ENCODE peak calls at places on chromosomes 2 and 18, in five cellular contexts. N is GM12878, X is K562, R is SK-N-SH, P is HepG2. L is an unnamed sample.

GRCh38 chr18:48935433-48935774 is 15.4 kb downstream of the SMAD7 start:
- DNase-seq in N (no peak), X (no peak), R (no peak), P (no peak), L (no peak)

GRCh38 chr2:10721344-10722251 is at the start of gene ATP6V1C2:
- DNase-seq in N (no peak), X (peak), R (peak), P (no peak), L (peak)

GRCh38 chr2:219386532-219387280 is 1.0 kb downstream of the DNPEP start:
- DNase-seq in N (no peak), X (no peak), R (no peak), P (no peak), L (no peak)

GRCh38 chr2:161245671-161246070 is 62.6 kb upstream of the PSMD14 start:
- DNase-seq in N (no peak), X (no peak), R (no peak), P (no peak), L (no peak)

GRCh38 chr2:204228169-204228940 is 291.8 kb downstream of the ICOS start:
- DNase-seq in N (no peak), X (no peak), R (peak), P (no peak), L (peak)

GRCh38 chr2:138829326-138829725 is 49.1 kb upstream of the NXPH2 start:
- DNase-seq in N (no peak), X (peak), R (peak), P (peak), L (peak)

GRCh38 chr2:172299741-172300140 is 127.6 kb upstream of the ITGA6 start:
- DNase-seq in N (no peak), X (no peak), R (no peak), P (no peak), L (no peak)

GRCh38 chr2:238649936-238650518 is 197.9 kb upstream of the TWIST2 start:
- DNase-seq in N (no peak), X (no peak), R (no peak), P (no peak), L (no peak)

GRCh38 chr2:226137201-226137811 is 662.3 kb downstream of the IRS1 start:
- DNase-seq in N (no peak), X (no peak), R (no peak), P (peak), L (no peak)

GRCh38 chr18:7873316-7873715 is 306.2 kb downstream of the PTPRM start:
- DNase-seq in N (no peak), X (no peak), R (no peak), P (no peak), L (no peak)

GRCh38 chr18:7870855-7871254 is 303.7 kb downstream of the PTPRM start:
- DNase-seq in N (no peak), X (no peak), R (no peak), P (no peak), L (no peak)

GRCh38 chr18:7871560-7872456 is 304.7 kb downstream of the PTPRM start:
- DNase-seq in N (no peak), X (no peak), R (no peak), P (peak), L (no peak)

GRCh38 chr18:7876354-7876753 is 309.2 kb downstream of the PTPRM start:
- DNase-seq in N (no peak), X (no peak), R (no peak), P (no peak), L (no peak)

GRCh38 chr18:7872569-7872968 is 305.5 kb downstream of the PTPRM start:
- DNase-seq in N (no peak), X (no peak), R (peak), P (peak), L (no peak)
- TF ChIP-seq FOXM1 in N (no peak), X (no peak), R (no peak), P (no peak), L (no peak)

GRCh38 chr2:155266579-155266978 is 568.1 kb downstream of the KCNJ3 start:
- DNase-seq in N (no peak), X (no peak), R (no peak), P (no peak), L (peak)
- TF ChIP-seq FOXM1 in N (no peak), X (no peak), R (no peak), P (no peak), L (no peak)

GRCh38 chr2:149825473-149825872 is 237.9 kb upstream of the MMADHC start:
- DNase-seq in N (no peak), X (no peak), R (no peak), P (no peak), L (no peak)

GRCh38 chr2:149826471-149827125 is 239.0 kb upstream of the MMADHC start:
- DNase-seq in N (no peak), X (no peak), R (no peak), P (no peak), L (no peak)

GRCh38 chr2:149832256-149832655 is 244.7 kb upstream of the MMADHC start:
- DNase-seq in N (no peak), X (no peak), R (no peak), P (no peak), L (no peak)

GRCh38 chr2:149827585-149828156 is 240.1 kb upstream of the MMADHC start:
- DNase-seq in N (no peak), X (no peak), R (no peak), P (no peak), L (no peak)

DNA sequence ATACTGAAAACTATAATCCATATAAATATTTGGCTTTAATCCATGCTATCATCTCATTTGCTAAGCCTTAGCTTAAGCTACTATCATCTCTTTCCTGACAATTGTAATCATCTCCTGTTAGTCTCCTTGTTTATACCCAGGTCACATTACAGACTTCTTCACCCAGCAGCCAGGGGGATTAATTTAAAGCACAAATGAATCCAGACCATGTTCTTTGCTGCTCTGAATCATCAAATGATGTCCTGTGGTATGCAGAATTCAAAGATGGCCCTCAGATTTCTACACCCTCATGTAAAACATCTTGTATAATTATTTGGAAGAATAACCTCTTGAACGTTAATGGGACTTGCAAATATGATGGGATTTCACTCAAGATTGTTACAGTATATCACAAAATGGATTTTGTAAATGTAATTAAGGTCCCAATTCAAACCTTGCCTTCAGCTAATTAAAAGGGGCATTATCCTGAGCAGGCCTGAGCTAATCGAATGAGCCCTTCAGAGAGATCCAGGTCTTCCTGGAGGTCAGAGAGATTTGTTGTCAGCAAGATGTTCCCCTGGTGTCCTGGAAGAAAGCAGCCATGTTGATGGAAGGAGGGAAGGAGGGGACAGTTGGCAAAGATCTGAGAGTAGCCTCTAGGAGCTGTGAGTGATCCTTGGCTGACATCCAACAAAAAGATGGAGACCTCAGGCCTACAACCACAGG is 241.1 kb upstream of the MMADHC start:
- DNase-seq in N (no peak), X (no peak), R (no peak), P (no peak), L (no peak)
- TF ChIP-seq FOXM1 in N (no peak), X (no peak), R (no peak), P (no peak), L (no peak)

DNA sequence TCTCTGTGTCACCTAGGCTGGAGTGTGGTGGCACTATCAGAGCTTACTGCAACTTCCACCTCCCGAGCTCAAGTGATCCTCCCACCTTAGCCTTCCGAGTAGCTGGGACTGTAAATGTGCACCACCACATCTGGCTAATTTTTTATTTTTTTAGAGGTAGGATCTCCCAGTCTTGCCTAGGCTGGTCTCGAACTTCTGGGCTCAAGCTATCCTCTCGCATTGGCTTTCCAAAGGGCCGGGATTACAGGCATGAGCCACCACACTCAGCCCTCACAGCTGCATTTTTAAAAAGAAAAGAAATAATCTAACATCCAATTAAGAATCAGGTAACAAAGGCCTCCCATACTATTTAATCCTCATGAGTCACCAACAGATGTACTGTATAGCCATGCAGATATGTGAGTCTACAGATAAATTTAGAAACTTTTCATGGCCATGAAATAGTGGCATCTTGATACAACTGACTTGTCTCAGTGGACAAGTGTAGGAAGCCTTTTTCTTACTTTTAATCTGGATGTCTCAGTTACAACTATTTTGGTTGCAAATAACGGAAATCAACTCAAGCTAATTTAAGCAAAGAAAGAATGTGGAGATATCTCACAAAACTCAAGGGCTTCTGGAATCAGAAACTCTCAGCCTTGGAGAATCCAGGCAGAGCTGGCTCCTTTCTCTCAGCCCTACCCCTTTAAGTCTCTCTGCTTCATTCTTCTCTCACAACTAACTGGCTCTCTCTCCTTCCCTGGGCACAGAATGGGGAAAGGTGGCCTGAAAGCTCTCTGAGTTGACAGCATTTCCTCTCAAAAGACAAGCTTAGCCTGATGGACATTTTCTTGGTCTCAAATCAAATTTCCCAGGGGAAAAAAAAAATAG is 12.9 kb upstream of the PPM1B start:
- DNase-seq in N (no peak), X (peak), R (no peak), P (no peak), L (no peak)
- TF ChIP-seq FOXM1 in N (no peak), X (no peak), R (no peak), P (no peak), L (no peak)

GRCh38 chr2:55431982-55432627 is 12.4 kb upstream of the CCDC88A start:
- DNase-seq in N (no peak), X (peak), R (peak), P (peak), L (peak)

GRCh38 chr2:55428258-55428657 is 8.6 kb upstream of the CCDC88A start:
- DNase-seq in N (no peak), X (no peak), R (no peak), P (no peak), L (no peak)

GRCh38 chr2:55425449-55425848 is 5.8 kb upstream of the CCDC88A start:
- DNase-seq in N (no peak), X (no peak), R (no peak), P (no peak), L (no peak)

DNA sequence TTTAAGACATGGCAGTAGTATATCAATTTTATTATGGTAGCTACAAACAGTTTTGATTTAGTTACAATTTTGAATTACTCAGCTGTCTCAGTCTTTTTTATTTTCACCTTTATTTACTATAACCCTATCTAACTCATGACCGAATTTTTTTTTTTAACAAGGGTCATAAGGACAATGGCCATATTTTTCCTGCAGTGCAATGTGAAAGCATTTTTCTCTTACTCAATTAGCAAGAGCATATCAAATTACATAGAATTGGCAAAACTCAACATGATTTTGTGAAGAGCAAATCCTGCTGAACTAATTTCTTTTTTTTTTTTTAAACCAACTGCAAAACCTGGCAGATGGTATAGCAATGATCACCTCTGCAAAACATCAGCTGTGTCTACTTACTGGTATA is 10.9 kb upstream of the CCDC88A start:
- DNase-seq in N (no peak), X (no peak), R (no peak), P (no peak), L (no peak)
- TF ChIP-seq FOXM1 in N (no peak), X (no peak), R (no peak), P (no peak), L (no peak)

DNA sequence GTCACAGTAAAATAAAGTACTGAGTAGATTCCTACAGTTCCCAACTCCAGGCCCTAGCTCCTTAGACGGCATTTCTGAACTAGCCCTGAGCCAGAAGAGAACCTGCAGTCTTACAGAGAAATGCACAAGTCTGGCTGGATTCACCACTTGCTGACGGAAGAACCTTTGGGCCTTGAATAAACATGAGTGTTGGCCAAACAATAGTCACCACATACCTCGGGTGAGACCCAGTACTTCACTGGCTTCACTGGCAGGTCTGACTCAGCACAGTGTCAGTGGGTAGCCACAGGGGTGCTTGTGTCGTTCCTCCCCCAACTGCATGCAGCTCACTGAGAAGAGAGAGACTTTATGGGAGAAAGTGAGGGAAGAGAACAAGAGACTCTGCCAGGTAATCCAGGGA is 88.9 kb downstream of the TMEM185B start:
- DNase-seq in N (no peak), X (no peak), R (no peak), P (peak), L (no peak)
- TF ChIP-seq FOXM1 in N (no peak), X (no peak), R (no peak), P (no peak), L (no peak)

GRCh38 chr18:12408247-12408869 is 629 bp downstream of the PRELID3A start:
- DNase-seq in N (no peak), X (no peak), R (peak), P (no peak), L (no peak)
- TF ChIP-seq FOXM1 in N (no peak), X (no peak), R (no peak), P (no peak), L (no peak)

L was measured in HEK293T.